ENCODE peak calls at places on chromosomes 2 and 18, in ten cellular contexts. N is germinal center; U is RKO; Z is stimulated activated CD8-positive, alpha-beta memory T cell treated with anti-CD3 and anti-CD28 coated beads, Interleukin-15, amount 100 ng/mL, for 48 hours; B is Calu3; W is T-helper 2 cell; G is progenitor cell of endocrine pancreas; Y is stimulated activated CD4-positive, alpha-beta T cell treated with anti-CD3 and anti-CD28 coated beads, Interleukin-1b, Interleukin-23, amount 100 ng/mL, for 48 hours; J is lung microvascular endothelial cell; K is fibroblast of pulmonary artery. A is an unnamed sample.

GRCh38 chr18:62526098-62527025 is 3.5 kb downstream of the ZCCHC2 start:
- DNase-seq in N (peak; percentile 72), U (peak; percentile 86), Z (peak; percentile 69), B (peak; percentile 83), W (peak; percentile 85), G (peak; percentile 60), Y (peak; percentile 77), J (peak; percentile 86), K (peak; percentile 73), A (no peak)

GRCh38 chr18:47175283-47175894 is 775 bp downstream of the IER3IP1 start:
- DNase-seq in N (no peak), U (no peak), Z (no peak), B (peak; percentile 29), W (peak; percentile 21), G (no peak), Y (no peak), J (peak; percentile 8), K (peak; percentile 10), A (no peak)

GRCh38 chr2:125745514-125745913 is 910.4 kb upstream of the GYPC start:
- DNase-seq in N (no peak), U (peak; percentile 34), Z (no peak), B (peak; percentile 2), W (no peak), G (peak; percentile 18), Y (no peak), J (peak; percentile 10), K (peak; percentile 3), A (no peak)

GRCh38 chr2:237874585-237875161 is 15.2 kb downstream of the RAMP1 start:
- DNase-seq in N (no peak), U (peak; percentile 27), Z (no peak), B (no peak), W (no peak), G (no peak), Y (no peak), J (no peak), K (peak; percentile 50), A (peak; percentile 55)

GRCh38 chr2:62197609-62198236 is 1.8 kb downstream of the B3GNT2 start:
- DNase-seq in N (peak; percentile 42), U (peak; percentile 51), Z (no peak), B (peak; percentile 42), W (peak; percentile 24), G (peak; percentile 27), Y (peak; percentile 25), J (peak; percentile 19), K (no peak), A (no peak)

GRCh38 chr2:135198481-135198880 is 146.4 kb downstream of the RAB3GAP1 start:
- DNase-seq in N (no peak), U (no peak), Z (no peak), B (no peak), W (no peak), G (no peak), Y (no peak), J (no peak), K (no peak), A (no peak)

GRCh38 chr18:45208164-45208563 is 407.1 kb upstream of the SLC14A2 start:
- DNase-seq in N (no peak), U (no peak), Z (no peak), B (no peak), W (no peak), G (no peak), Y (no peak), J (no peak), K (no peak), A (no peak)

GRCh38 chr2:209977386-209978239 is 24.8 kb upstream of the RPE start:
- DNase-seq in N (peak; percentile 9), U (peak; percentile 58), Z (no peak), B (no peak), W (peak; percentile 29), G (no peak), Y (no peak), J (peak; percentile 70), K (peak; percentile 71), A (no peak)

GRCh38 chr2:47422016-47422415 is 19.1 kb downstream of the MSH2 start:
- DNase-seq in N (no peak), U (no peak), Z (no peak), B (no peak), W (no peak), G (no peak), Y (no peak), J (no peak), K (no peak), A (no peak)

GRCh38 chr2:70921839-70922590 is 13.7 kb upstream of the ATP6V1B1 start:
- DNase-seq in N (no peak), U (peak; percentile 19), Z (no peak), B (no peak), W (no peak), G (no peak), Y (no peak), J (peak; percentile 13), K (peak; percentile 26), A (no peak)

GRCh38 chr2:27214936-27215335 is 2.2 kb upstream of the CAD start:
- DNase-seq in N (no peak), U (no peak), Z (no peak), B (no peak), W (no peak), G (no peak), Y (no peak), J (no peak), K (no peak), A (no peak)

GRCh38 chr2:136058951-136059530 is 58.9 kb downstream of the CXCR4 start:
- DNase-seq in N (no peak), U (no peak), Z (no peak), B (no peak), W (no peak), G (no peak), Y (no peak), J (no peak), K (no peak), A (no peak)

GRCh38 chr2:43088148-43089073 is 138.0 kb downstream of the ZFP36L2 start:
- DNase-seq in N (no peak), U (no peak), Z (no peak), B (no peak), W (no peak), G (no peak), Y (no peak), J (no peak), K (no peak), A (no peak)

GRCh38 chr2:98459776-98460175 is 15.1 kb downstream of the INPP4A start:
- DNase-seq in N (no peak), U (no peak), Z (no peak), B (no peak), W (peak; percentile 68), G (no peak), Y (no peak), J (no peak), K (no peak), A (no peak)

GRCh38 chr2:54404270-54404669 is 51.9 kb upstream of the SPTBN1 start:
- DNase-seq in N (no peak), U (no peak), Z (no peak), B (no peak), W (peak; percentile 38), G (no peak), Y (no peak), J (no peak), K (peak; percentile 75), A (no peak)

GRCh38 chr2:234292205-234292954 is 204.5 kb downstream of the ARL4C start:
- DNase-seq in N (no peak), U (no peak), Z (peak; percentile 52), B (no peak), W (peak; percentile 99), G (no peak), Y (peak; percentile 69), J (no peak), K (peak; percentile 86), A (no peak)

GRCh38 chr18:28175930-28176673 is 828 bp downstream of the CDH2 start:
- DNase-seq in N (no peak), U (no peak), Z (no peak), B (no peak), W (no peak), G (peak; percentile 45), Y (no peak), J (no peak), K (no peak), A (no peak)

GRCh38 chr2:53353372-53354111 is 414.1 kb upstream of the CHAC2 start:
- DNase-seq in N (no peak), U (no peak), Z (no peak), B (peak; percentile 61), W (no peak), G (no peak), Y (no peak), J (no peak), K (peak; percentile 5), A (no peak)

GRCh38 chr2:88638123-88638650 is 10.9 kb upstream of the EIF2AK3 start:
- DNase-seq in N (no peak), U (no peak), Z (no peak), B (no peak), W (no peak), G (no peak), Y (no peak), J (no peak), K (no peak), A (no peak)

GRCh38 chr2:237444026-237444425 is 30.1 kb upstream of the COL6A3 start:
- DNase-seq in N (no peak), U (no peak), Z (no peak), B (no peak), W (no peak), G (no peak), Y (no peak), J (no peak), K (no peak), A (no peak)

GRCh38 chr2:13046557-13047165 is 329.9 kb downstream of the TRIB2 start:
- DNase-seq in N (no peak), U (peak; percentile 15), Z (no peak), B (no peak), W (no peak), G (no peak), Y (no peak), J (peak; percentile 38), K (peak; percentile 45), A (no peak)

GRCh38 chr18:70422061-70422965 is 133.5 kb downstream of the SOCS6 start:
- DNase-seq in N (no peak), U (peak; percentile 84), Z (no peak), B (peak; percentile 86), W (no peak), G (no peak), Y (no peak), J (peak; percentile 99), K (peak; percentile 94), A (peak; percentile 83)

GRCh38 chr2:203623104-203623503 is 83.3 kb upstream of the CD28 start:
- DNase-seq in N (no peak), U (peak; percentile 77), Z (no peak), B (no peak), W (no peak), G (no peak), Y (no peak), J (no peak), K (peak; percentile 95), A (peak; percentile 90)

GRCh38 chr2:154484338-154485099 is 214.0 kb upstream of the KCNJ3 start:
- DNase-seq in N (no peak), U (peak; percentile 10), Z (no peak), B (no peak), W (no peak), G (no peak), Y (no peak), J (no peak), K (no peak), A (no peak)

GRCh38 chr2:25615920-25616319 is 57.5 kb downstream of the DTNB start:
- DNase-seq in N (no peak), U (no peak), Z (no peak), B (no peak), W (no peak), G (no peak), Y (no peak), J (peak; percentile 20), K (no peak), A (no peak)

GRCh38 chr2:239674981-239675855 is 274.4 kb upstream of the HDAC4 start:
- DNase-seq in N (no peak), U (no peak), Z (no peak), B (no peak), W (no peak), G (no peak), Y (no peak), J (no peak), K (no peak), A (no peak)

GRCh38 chr2:109376115-109376514 is 237.7 kb downstream of the SEPTIN10 start:
- DNase-seq in N (no peak), U (no peak), Z (no peak), B (no peak), W (no peak), G (no peak), Y (no peak), J (no peak), K (peak; percentile 21), A (no peak)

GRCh38 chr2:223042704-223043118 is 9.3 kb upstream of the KCNE4 start:
- DNase-seq in N (no peak), U (peak; percentile 19), Z (no peak), B (no peak), W (no peak), G (no peak), Y (no peak), J (no peak), K (no peak), A (no peak)